ENCODE peak calls at places on chromosomes 7 and 10, in seven cellular contexts. E is BJ, J is SJSA1, R is body of pancreas, F is esophagus muscularis mucosa, K is cardiac muscle cell, Q is PC-9. A is an unnamed sample. For H3K27me3 and H3K36me3, the result is how much of the 10 kb centered on the place peaks cover.

GRCh38 chr10:3911713-3912442 is 126.9 kb upstream of the KLF6 start:
- DNase-seq in E (no peak), J (no peak), R (no peak), F (no peak), K (peak), Q (no peak), A (no peak)

GRCh38 chr10:50260791-50261281 is 9.5 kb upstream of the ASAH2 start:
- DNase-seq in E (peak), J (no peak), R (no peak), F (no peak), K (no peak), Q (peak), A (no peak)

GRCh38 chr10:101901340-101901739 is 57.7 kb upstream of the KCNIP2 start:
- DNase-seq in E (no peak), J (no peak), R (no peak), F (no peak), K (no peak), Q (no peak), A (no peak)

GRCh38 chr10:7405637-7406036 is 5.2 kb downstream of the SFMBT2 start:
- DNase-seq in E (no peak), J (no peak), R (no peak), F (no peak), K (peak), Q (no peak), A (no peak)

GRCh38 chr7:2517004-2517403 is 2.6 kb upstream of the LFNG start:
- DNase-seq in E (peak), J (peak), R (no peak), F (no peak), K (peak), Q (peak), A (no peak)

GRCh38 chr7:158812684-158813083 is 16.6 kb downstream of the ESYT2 start:
- DNase-seq in E (no peak), J (no peak), R (no peak), F (no peak), K (no peak), Q (no peak), A (no peak)

GRCh38 chr7:148697950-148698396 is 730 bp upstream of the CUL1 start:
- DNase-seq in E (no peak), J (no peak), R (no peak), F (no peak), K (no peak), Q (no peak), A (no peak)

GRCh38 chr7:99794585-99795502 is 10.9 kb upstream of the CYP3A4 start:
- DNase-seq in E (no peak), J (no peak), R (peak), F (no peak), K (peak), Q (no peak), A (no peak)

GRCh38 chr10:89655722-89656121 is 10.7 kb upstream of the PANK1 start:
- DNase-seq in E (no peak), J (no peak), R (no peak), F (no peak), K (no peak), Q (no peak), A (no peak)

GRCh38 chr10:116741391-116742351 is 695 bp downstream of the HSPA12A start:
- DNase-seq in E (no peak), J (peak), R (peak), F (no peak), K (peak), Q (no peak), A (no peak)

GRCh38 chr10:97975598-97975997 is 54.8 kb downstream of the CRTAC1 start:
- DNase-seq in E (no peak), J (no peak), R (no peak), F (no peak), K (no peak), Q (no peak), A (no peak)

GRCh38 chr10:111075577-111076185 is 1.1 kb upstream of the ADRA2A start:
- DNase-seq in E (no peak), J (no peak), R (no peak), F (no peak), K (no peak), Q (no peak), A (no peak)

GRCh38 chr10:43205681-43206390 is 61.0 kb downstream of the RASGEF1A start:
- DNase-seq in E (no peak), J (peak), R (peak), F (no peak), K (no peak), Q (no peak), A (no peak)

GRCh38 chr10:71840177-71840711 is 10.8 kb downstream of the PSAP start:
- DNase-seq in E (peak), J (peak), R (peak), F (no peak), K (peak), Q (peak), A (peak)

GRCh38 chr7:24587853-24588252 is 14.6 kb downstream of the PALS2 start:
- DNase-seq in E (no peak), J (no peak), R (no peak), F (no peak), K (no peak), Q (no peak), A (no peak)

GRCh38 chr7:129771928-129772479 is 160.5 kb downstream of the NRF1 start:
- DNase-seq in E (no peak), J (no peak), R (no peak), F (no peak), K (no peak), Q (no peak), A (no peak)

GRCh38 chr7:99034932-99035722 is 108.8 kb downstream of the SMURF1 start:
- DNase-seq in E (no peak), J (no peak), R (no peak), F (no peak), K (no peak), Q (no peak), A (no peak)

GRCh38 chr10:71371750-71372166 is 25.0 kb upstream of the CDH23 start:
- DNase-seq in E (no peak), J (no peak), R (no peak), F (no peak), K (no peak), Q (no peak), A (no peak)

GRCh38 chr7:117612637-117613036 is 132.8 kb downstream of the CFTR start:
- DNase-seq in E (no peak), J (no peak), R (no peak), F (no peak), K (no peak), Q (no peak), A (no peak)

GRCh38 chr10:100683545-100684127 is 61.7 kb upstream of the PAX2 start:
- DNase-seq in E (no peak), J (no peak), R (no peak), F (no peak), K (no peak), Q (no peak), A (no peak)

GRCh38 chr7:106166651-106167342 is 54.7 kb upstream of the SYPL1 start:
- DNase-seq in E (no peak), J (peak), R (peak), F (no peak), K (peak), Q (peak), A (no peak)

GRCh38 chr10:27561362-27561761 is 57.3 kb downstream of the RAB18 start:
- DNase-seq in E (no peak), J (no peak), R (no peak), F (no peak), K (no peak), Q (no peak), A (no peak)

GRCh38 chr10:78925800-78926319 is 142.9 kb upstream of the ZMIZ1 start:
- DNase-seq in E (peak), J (no peak), R (no peak), F (no peak), K (peak), Q (peak), A (no peak)

GRCh38 chr7:378551-379455 is 88.8 kb downstream of the FOXL3 start:
- DNase-seq in E (no peak), J (peak), R (peak), F (no peak), K (no peak), Q (no peak), A (no peak)

GRCh38 chr7:149804106-149804505 is 30.7 kb upstream of the ZNF467 start:
- DNase-seq in E (no peak), J (no peak), R (no peak), F (no peak), K (no peak), Q (no peak), A (no peak)

DNA sequence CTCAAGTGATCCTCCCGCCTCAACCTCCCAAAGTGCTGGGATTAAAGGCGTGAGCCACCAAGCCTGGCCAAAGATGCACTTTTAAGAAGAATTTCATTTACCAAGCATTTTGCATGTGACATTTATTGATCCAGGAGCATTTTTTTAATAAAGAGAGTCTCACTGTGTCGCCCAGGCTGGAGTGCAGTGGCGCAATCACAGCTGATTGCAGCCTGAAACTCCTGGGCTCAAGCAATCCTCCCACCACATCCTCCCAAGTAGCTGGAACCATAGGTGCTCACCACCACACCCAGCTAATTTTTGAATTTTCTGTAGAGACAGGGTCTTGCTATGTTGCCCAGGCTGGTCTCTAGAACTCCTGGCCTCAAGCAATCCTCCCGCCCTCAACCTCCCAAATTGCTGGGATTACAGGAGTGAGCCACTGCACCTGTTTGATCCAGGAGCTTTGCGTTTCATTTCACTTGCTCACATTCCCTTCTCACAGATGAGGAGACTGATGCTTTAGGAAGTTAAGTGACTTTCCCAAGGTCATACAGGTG is 4.4 kb upstream of the TBL2 start:
- DNase-seq in E (no peak), J (no peak), R (no peak), F (no peak), K (no peak), Q (no peak), A (no peak)
- H3K27me3 ChIP-seq in E (under half), J (under half), R (under half), F (under half), K (under half), Q (under half), A (under half)

DNA sequence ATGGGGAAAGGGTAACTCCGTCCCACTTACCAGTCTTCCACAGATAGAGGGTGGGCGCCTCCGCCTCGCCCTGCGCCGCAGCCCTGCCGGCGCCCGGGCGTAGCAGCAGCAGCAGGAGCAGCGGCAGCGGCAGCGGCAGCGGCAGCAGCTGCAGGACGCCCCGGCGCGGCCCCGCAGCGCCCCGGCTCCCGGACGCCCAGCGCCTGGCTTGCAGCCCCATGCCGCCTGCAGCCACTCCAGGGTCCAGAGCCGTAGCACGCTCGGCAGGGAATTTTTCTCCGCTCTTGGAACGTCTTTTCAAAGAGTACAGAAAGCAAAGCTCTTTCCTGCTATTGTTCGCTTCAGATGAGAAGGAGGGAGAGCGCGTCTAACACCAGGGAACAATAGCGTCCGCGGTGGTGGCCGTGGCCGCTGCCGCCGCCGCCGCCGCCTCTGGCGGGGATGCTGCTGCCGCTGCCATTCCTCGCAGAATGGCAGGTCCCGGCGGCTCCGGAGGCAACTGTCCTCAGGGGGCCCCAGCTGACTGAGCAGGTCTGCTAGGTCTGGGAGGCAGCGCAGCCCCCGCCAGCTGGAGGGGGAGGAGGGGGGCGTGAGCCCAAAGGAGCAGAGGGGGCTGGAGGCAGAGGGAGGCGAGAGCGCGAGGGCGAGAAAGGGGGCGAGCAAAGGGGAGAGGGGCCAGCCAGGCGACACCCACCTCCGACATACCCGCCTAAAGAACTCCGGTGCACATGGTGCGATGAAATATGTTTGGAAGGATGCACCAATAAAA is at the start of gene THSD7A:
- DNase-seq in E (no peak), J (peak), R (peak), F (no peak), K (peak), Q (no peak), A (no peak)
- H3K36me3 ChIP-seq in E (under half), J (under half), R (under half), F (under half), K (under half), Q (under half), A (under half)

DNA sequence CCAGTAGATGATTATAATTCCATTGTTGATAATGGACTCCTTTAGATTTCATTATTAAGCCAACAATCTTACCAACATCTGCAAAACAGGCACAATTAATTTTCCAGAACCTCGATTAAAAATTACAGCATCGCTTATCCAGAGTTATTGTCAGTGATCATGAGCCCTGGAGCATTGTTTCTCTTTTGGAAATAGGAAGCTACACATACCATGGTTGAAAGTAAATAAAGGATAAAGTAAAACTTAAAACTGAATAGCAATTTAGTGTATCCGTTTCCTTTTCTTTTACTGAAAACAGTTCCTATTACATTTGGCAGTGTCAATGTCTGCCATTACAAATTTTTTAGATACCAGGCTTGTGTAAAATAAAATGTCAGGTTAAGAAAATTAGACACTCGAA is 9.9 kb upstream of the HOXA2 start:
- DNase-seq in E (no peak), J (no peak), R (no peak), F (no peak), K (no peak), Q (no peak), A (no peak)
- H3K27me3 ChIP-seq in E (under half), J (under half), R (under half), F (under half), K (half or more), Q (under half), A (under half)

GRCh38 chr7:75058406-75058805 is 15.2 kb downstream of the RCC1L start:
- DNase-seq in E (no peak), J (no peak), R (no peak), F (no peak), K (no peak), Q (no peak), A (no peak)
- H3K36me3 ChIP-seq in E (under half), J (half or more), R (under half), F (half or more), K (under half), Q (under half), A (half or more)